ENCODE peak calls at places on chromosome 5, in nine cellular contexts. A, M, F, B, G, T, Q, R and V are unnamed samples.

GRCh38 chr5:60382761-60383160 is 317.2 kb downstream of the DEPDC1B start:
- DNase-seq in A (peak), M (no peak), F (no peak), B (peak), G (peak), T (no peak), Q (peak), R (peak), V (no peak)

GRCh38 chr5:147472669-147473131 is 37.2 kb downstream of the DPYSL3 start:
- DNase-seq in A (no peak), M (no peak), F (no peak), B (no peak), G (no peak), T (no peak), Q (no peak), R (no peak), V (no peak)

GRCh38 chr5:12175914-12176585 is 271.8 kb upstream of the CTNND2 start:
- DNase-seq in A (no peak), M (no peak), F (no peak), B (no peak), G (no peak), T (no peak), Q (no peak), R (no peak), V (no peak)

GRCh38 chr5:134533115-134533815 is 7.8 kb downstream of the JADE2 start:
- DNase-seq in A (no peak), M (peak), F (no peak), B (no peak), G (no peak), T (peak), Q (no peak), R (no peak), V (no peak)

GRCh38 chr5:81179959-81180358 is 53.2 kb upstream of the CKMT2 start:
- DNase-seq in A (no peak), M (no peak), F (no peak), B (no peak), G (no peak), T (no peak), Q (no peak), R (no peak), V (no peak)

GRCh38 chr5:79642210-79642609 is 30.0 kb downstream of the TENT2 start:
- DNase-seq in A (no peak), M (no peak), F (no peak), B (no peak), G (no peak), T (no peak), Q (peak), R (no peak), V (no peak)

GRCh38 chr5:125006011-125006685 is 259.7 kb upstream of the ZNF608 start:
- DNase-seq in A (peak), M (no peak), F (no peak), B (no peak), G (no peak), T (no peak), Q (no peak), R (no peak), V (peak)

GRCh38 chr5:66933066-66933465 is 263.5 kb downstream of the CD180 start:
- DNase-seq in A (no peak), M (no peak), F (no peak), B (peak), G (peak), T (no peak), Q (peak), R (no peak), V (no peak)

GRCh38 chr5:114658179-114658578 is 296.3 kb downstream of the KCNN2 start:
- DNase-seq in A (no peak), M (no peak), F (no peak), B (no peak), G (no peak), T (no peak), Q (no peak), R (no peak), V (no peak)

GRCh38 chr5:143162810-143163209 is 240.7 kb downstream of the NR3C1 start:
- DNase-seq in A (no peak), M (no peak), F (no peak), B (no peak), G (no peak), T (no peak), Q (no peak), R (no peak), V (no peak)

GRCh38 chr5:125044491-125045282 is 298.2 kb upstream of the ZNF608 start:
- DNase-seq in A (no peak), M (no peak), F (no peak), B (no peak), G (no peak), T (no peak), Q (peak), R (no peak), V (no peak)

GRCh38 chr5:176647870-176648466 is 684 bp downstream of the TSPAN17 start:
- DNase-seq in A (no peak), M (no peak), F (peak), B (no peak), G (peak), T (peak), Q (no peak), R (no peak), V (no peak)

GRCh38 chr5:180618830-180619562 is 27.7 kb upstream of the SCGB3A1 start:
- DNase-seq in A (no peak), M (no peak), F (no peak), B (peak), G (no peak), T (no peak), Q (peak), R (no peak), V (peak)
- TF ChIP-seq CTCF in A (no peak), M (no peak), F (no peak), B (peak), G (peak), T (no peak), Q (no peak), R (peak), V (peak)

DNA sequence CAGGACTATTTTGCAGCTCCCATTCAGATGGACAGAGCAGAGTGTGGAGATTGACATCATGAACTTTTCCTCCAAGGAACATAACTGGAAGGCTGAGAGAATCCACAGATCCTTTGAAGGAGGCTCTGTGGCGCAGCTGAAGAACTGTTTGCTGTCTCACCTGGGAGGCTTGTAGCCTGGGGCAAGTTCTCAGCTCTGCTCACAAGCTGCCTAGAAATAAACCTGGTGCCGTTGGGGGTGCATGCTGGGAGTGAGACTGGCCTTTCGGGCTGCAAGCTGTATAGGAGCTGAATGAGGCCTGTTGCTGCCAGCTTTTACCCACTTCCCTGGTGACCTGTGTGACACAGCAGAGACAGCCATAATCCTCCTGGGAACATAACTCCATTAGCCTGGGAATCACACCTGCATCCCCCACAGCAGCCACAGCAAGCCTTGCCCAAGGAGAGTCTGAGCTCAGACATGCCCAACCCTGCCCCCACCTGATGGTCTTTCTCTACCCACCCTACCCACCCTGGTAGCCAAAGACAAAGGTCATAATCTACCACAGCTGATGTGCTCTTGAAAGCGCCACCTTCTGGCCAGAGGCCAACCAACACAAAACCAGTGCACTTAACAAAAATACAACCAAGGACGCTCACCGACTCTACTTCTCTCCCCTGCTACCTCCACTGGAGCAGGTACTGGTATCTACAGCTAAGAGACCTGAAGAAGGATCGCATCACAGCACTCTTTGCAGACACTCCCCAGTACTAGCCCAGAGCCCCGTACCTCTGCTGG is 205.1 kb upstream of the MRPS30 start:
- DNase-seq in A (peak), M (no peak), F (no peak), B (no peak), G (no peak), T (no peak), Q (no peak), R (no peak), V (no peak)
- TF ChIP-seq CTCF in A (peak), M (no peak), F (no peak), B (no peak), G (no peak), T (no peak), Q (no peak), R (no peak), V (peak)

GRCh38 chr5:35717718-35718117 is 100.1 kb downstream of the SPEF2 start:
- DNase-seq in A (no peak), M (no peak), F (no peak), B (no peak), G (no peak), T (no peak), Q (no peak), R (no peak), V (no peak)
- TF ChIP-seq CTCF in A (peak), M (no peak), F (no peak), B (no peak), G (no peak), T (no peak), Q (no peak), R (no peak), V (no peak)

DNA sequence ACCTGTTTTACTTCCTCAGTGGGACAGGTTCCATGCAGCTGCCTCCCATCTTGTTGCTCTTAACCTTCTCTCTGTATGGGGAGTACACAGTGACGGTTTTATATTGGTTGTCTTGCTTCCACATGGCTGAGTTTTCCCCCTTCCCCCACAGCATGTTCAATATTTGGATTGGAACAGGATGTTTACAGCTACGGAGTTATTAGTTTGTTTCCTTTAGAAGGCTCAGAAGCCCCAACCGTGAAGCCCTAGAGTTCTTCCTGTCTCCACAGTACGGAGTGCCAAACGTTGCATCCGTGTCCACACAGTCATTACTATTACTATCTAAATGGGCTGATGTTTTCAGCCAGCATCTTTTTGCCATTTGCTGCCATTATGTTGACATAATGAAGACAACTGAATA is 277.5 kb downstream of the MARCHF11 start:
- DNase-seq in A (no peak), M (no peak), F (no peak), B (no peak), G (no peak), T (no peak), Q (no peak), R (no peak), V (no peak)
- TF ChIP-seq CTCF in A (no peak), M (no peak), F (no peak), B (no peak), G (no peak), T (no peak), Q (no peak), R (no peak), V (no peak)

GRCh38 chr5:156147948-156148285 is 179.0 kb upstream of the SGCD start:
- DNase-seq in A (no peak), M (no peak), F (no peak), B (no peak), G (no peak), T (no peak), Q (peak), R (no peak), V (no peak)

GRCh38 chr5:156147251-156147947 is 179.6 kb upstream of the SGCD start:
- DNase-seq in A (no peak), M (no peak), F (no peak), B (no peak), G (no peak), T (no peak), Q (peak), R (no peak), V (no peak)

GRCh38 chr5:156148307-156148706 is 178.7 kb upstream of the SGCD start:
- DNase-seq in A (no peak), M (no peak), F (no peak), B (no peak), G (no peak), T (no peak), Q (peak), R (no peak), V (no peak)

DNA sequence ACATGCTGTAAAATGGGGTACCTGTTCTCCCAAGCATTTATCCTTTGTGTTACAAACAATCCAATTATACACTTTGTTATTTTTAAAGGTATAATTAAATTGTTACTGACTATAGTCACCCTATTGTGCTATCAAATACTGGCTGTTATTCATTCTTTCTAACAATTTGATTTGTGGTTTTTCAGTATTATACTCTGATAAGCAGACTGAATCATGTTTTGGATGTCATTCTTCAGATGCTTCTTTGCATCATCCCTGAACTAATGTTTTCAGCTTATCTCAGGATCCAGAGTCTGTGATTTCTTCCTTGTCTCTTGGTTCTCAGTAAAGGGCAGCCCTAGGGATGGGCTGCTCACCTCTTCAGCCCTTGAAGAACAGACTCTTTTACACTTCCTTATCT is 177.8 kb upstream of the SGCD start:
- DNase-seq in A (no peak), M (no peak), F (no peak), B (no peak), G (no peak), T (no peak), Q (peak), R (no peak), V (no peak)
- TF ChIP-seq CTCF in A (no peak), M (no peak), F (no peak), B (no peak), G (no peak), T (no peak), Q (no peak), R (no peak), V (no peak)

DNA sequence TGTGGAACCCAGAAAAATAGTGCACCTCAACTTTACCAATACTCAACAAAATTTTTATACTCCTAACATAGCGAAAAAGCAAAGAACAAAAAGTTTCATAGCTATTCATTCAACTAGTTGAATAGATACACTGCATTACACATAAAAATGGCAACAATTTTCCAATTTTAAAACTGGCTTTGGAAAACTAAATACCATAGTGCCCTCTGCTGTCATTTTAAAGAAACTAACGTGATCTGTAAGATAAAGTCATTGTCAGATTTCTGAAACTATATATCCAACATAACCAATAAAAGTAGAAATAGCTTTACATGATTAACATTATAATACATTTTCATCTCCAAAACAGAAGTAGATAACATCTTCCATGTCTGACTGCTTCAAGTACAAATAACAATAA is 31.6 kb downstream of the DTWD2 start:
- DNase-seq in A (peak), M (no peak), F (no peak), B (no peak), G (peak), T (no peak), Q (no peak), R (peak), V (no peak)
- TF ChIP-seq CTCF in A (peak), M (no peak), F (no peak), B (peak), G (peak), T (peak), Q (peak), R (peak), V (peak)

DNA sequence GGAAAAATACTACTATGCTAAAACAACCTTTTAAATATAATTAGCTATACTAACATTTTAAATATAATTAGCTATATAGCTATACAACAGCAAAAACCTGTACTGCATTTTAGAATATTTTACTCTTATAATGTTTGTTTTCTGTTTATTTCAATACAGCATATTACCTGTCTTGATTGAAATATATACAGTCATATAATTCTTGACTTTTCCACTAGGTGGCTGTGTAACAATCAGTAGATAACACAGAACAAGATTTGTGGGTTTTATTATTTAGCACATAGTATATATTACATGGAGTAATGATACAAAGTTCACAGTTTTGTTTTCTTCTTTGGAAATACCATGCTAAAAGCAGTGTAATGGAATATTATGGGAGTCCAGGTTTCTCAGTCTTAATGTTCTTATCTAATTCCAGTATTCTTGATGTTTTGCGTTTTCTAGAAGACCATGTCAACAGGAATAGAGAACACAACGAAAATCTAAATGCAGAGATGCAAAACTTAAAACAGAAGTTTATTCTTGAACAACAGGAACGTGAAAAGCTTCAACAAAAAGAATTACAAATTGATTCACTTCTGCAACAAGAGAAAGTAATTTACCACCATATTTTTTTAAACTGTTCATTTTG is 13.3 kb downstream of the HMMR start:
- DNase-seq in A (peak), M (no peak), F (no peak), B (no peak), G (peak), T (no peak), Q (peak), R (no peak), V (no peak)
- TF ChIP-seq CTCF in A (peak), M (peak), F (peak), B (no peak), G (peak), T (peak), Q (no peak), R (no peak), V (peak)

GRCh38 chr5:29701600-29701999 is 1491.9 kb upstream of the CDH6 start:
- DNase-seq in A (no peak), M (no peak), F (no peak), B (no peak), G (no peak), T (no peak), Q (no peak), R (no peak), V (no peak)

GRCh38 chr5:29702875-29703274 is 1490.6 kb upstream of the CDH6 start:
- DNase-seq in A (no peak), M (no peak), F (no peak), B (no peak), G (no peak), T (no peak), Q (no peak), R (no peak), V (no peak)

DNA sequence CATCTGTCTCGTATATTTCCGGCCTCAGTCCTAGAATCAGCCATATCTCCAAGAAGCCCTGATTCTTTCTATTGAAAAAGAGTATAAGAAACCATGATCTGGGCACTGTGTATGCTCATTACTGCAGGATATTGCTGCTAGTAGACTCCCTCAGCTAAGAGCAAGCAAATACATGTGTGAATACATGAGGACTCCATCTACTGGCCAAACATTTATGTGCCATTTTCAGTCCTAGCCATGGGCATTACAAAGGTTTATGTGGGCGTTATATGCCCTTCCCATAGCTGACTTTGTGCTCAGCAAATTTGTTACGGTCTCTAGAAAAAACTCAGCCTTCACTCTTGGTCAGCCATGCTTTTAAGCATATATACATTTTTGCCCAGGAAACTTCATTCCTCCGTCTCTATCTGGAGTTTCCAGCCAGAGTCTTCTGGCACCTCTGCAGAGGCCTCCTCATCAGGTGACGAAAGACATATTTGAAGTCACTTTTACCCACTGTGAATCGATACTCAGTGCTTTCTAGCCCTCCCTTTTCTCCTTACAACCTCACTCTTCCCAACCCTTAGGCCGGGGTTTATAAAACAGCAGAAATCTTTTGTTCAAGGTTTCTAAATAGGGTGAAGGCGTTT is 1495.6 kb upstream of the CDH6 start:
- DNase-seq in A (no peak), M (no peak), F (no peak), B (no peak), G (peak), T (no peak), Q (no peak), R (no peak), V (no peak)
- TF ChIP-seq CTCF in A (peak), M (no peak), F (no peak), B (no peak), G (no peak), T (no peak), Q (no peak), R (peak), V (peak)